ENCODE peak calls at places on chromosomes 3 and 15, in eight cellular contexts. I is heart right ventricle, L is GM12865, H is GM12878, R is upper lobe of right lung, V is H1, Y is HFF-Myc, F is K562. W is an unnamed sample.

GRCh38 chr3:122284486-122284885 is 40.6 kb upstream of the CSTA start:
- DNase-seq in I (no peak), L (no peak), H (no peak), R (no peak), V (no peak), Y (no peak), F (no peak), W (no peak)

GRCh38 chr3:14810795-14811661 is 7.7 kb upstream of the FGD5 start:
- DNase-seq in I (no peak), L (no peak), H (no peak), R (no peak), V (peak; percentile 70), Y (no peak), F (no peak), W (no peak)

GRCh38 chr3:177832862-177833261 is 635.6 kb upstream of the TBL1XR1 start:
- DNase-seq in I (no peak), L (no peak), H (no peak), R (no peak), V (no peak), Y (no peak), F (no peak), W (no peak)

GRCh38 chr15:90807074-90807646 is 61.2 kb upstream of the FURIN start:
- DNase-seq in I (no peak), L (no peak), H (no peak), R (no peak), V (no peak), Y (no peak), F (no peak), W (no peak)

GRCh38 chr3:151402349-151402748 is 17.8 kb upstream of the P2RY12 start:
- DNase-seq in I (no peak), L (no peak), H (no peak), R (no peak), V (no peak), Y (peak; percentile 36), F (no peak), W (no peak)

GRCh38 chr3:82261013-82261412 is 499.6 kb upstream of the GBE1 start:
- DNase-seq in I (no peak), L (no peak), H (no peak), R (no peak), V (no peak), Y (no peak), F (no peak), W (no peak)

GRCh38 chr15:26372712-26373111 is 400.2 kb downstream of the GABRB3 start:
- DNase-seq in I (no peak), L (no peak), H (no peak), R (no peak), V (no peak), Y (no peak), F (no peak), W (no peak)

GRCh38 chr15:41556657-41557056 is 2.4 kb upstream of the TYRO3 start:
- DNase-seq in I (no peak), L (no peak), H (no peak), R (no peak), V (no peak), Y (no peak), F (no peak), W (no peak)

GRCh38 chr15:99126195-99126594 is 21.3 kb downstream of the SYNM start:
- DNase-seq in I (no peak), L (no peak), H (no peak), R (no peak), V (no peak), Y (no peak), F (no peak), W (no peak)

GRCh38 chr3:143653493-143653892 is 194.8 kb downstream of the SLC9A9 start:
- DNase-seq in I (no peak), L (no peak), H (no peak), R (no peak), V (no peak), Y (no peak), F (no peak), W (no peak)

GRCh38 chr3:16769525-16769924 is 115.2 kb upstream of the PLCL2 start:
- DNase-seq in I (no peak), L (no peak), H (no peak), R (no peak), V (no peak), Y (no peak), F (no peak), W (no peak)

GRCh38 chr15:64596701-64597468 is 136.5 kb downstream of the ZNF609 start:
- DNase-seq in I (peak; percentile 12), L (peak; percentile 59), H (no peak), R (no peak), V (no peak), Y (peak; percentile 24), F (peak; percentile 45), W (no peak)

GRCh38 chr3:37542772-37543449 is 318.8 kb upstream of the CTDSPL start:
- DNase-seq in I (no peak), L (no peak), H (no peak), R (no peak), V (no peak), Y (no peak), F (no peak), W (no peak)

GRCh38 chr3:195168009-195168759 is 102.8 kb downstream of the XXYLT1 start:
- DNase-seq in I (no peak), L (no peak), H (no peak), R (peak; percentile 16), V (no peak), Y (no peak), F (no peak), W (no peak)

GRCh38 chr3:195164573-195165263 is 106.2 kb downstream of the XXYLT1 start:
- DNase-seq in I (no peak), L (no peak), H (no peak), R (no peak), V (no peak), Y (no peak), F (peak; percentile 46), W (no peak)

GRCh38 chr3:195163719-195164572 is 107.0 kb downstream of the XXYLT1 start:
- DNase-seq in I (no peak), L (no peak), H (no peak), R (no peak), V (no peak), Y (no peak), F (no peak), W (no peak)

GRCh38 chr3:195165264-195165608 is 105.7 kb downstream of the XXYLT1 start:
- DNase-seq in I (no peak), L (no peak), H (no peak), R (no peak), V (no peak), Y (no peak), F (no peak), W (no peak)

GRCh38 chr3:195165790-195166189 is 105.2 kb downstream of the XXYLT1 start:
- DNase-seq in I (no peak), L (peak; percentile 41), H (no peak), R (no peak), V (no peak), Y (no peak), F (peak; percentile 49), W (no peak)
- TF ChIP-seq CTCF in I (no peak), L (no peak), H (no peak), R (no peak), V (no peak), Y (no peak), F (no peak), W (no peak)

DNA sequence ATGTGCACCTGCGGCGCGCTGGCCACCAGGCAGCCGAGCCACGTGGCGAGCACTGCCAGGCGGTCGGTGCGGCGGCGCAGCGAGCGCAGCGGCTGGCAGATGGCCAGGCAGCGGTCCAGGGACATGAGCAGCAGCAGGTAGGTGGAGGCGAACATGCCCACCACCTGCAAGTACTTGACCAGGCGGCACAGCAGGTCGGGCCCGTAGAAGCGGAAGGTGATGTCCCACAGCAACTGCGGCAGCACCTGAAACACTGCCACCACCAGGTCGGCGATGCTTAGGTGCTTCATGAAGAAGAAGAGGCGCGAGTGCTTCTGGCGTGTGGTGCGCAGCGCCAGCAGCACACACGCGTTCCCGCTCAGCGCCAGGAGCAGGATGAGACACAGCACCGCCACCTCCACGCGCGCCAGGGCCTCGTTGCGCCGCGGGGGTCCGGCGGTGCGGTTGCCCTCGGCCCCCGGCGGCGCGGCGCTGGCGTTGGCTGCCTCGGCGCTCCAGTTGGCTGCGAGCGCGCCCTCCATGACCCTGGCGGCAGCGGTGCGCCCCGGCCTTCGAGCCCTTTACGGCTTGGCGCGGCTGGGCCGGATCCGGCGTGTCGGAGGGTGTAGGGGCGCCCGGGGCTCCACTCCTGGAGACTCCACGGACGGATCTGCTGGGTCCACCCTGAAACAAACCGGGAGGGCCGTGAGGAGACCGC is 1.6 kb downstream of the OXTR start:
- DNase-seq in I (no peak), L (peak; percentile 83), H (no peak), R (no peak), V (peak; percentile 78), Y (no peak), F (no peak), W (no peak)
- H3K4me3 ChIP-seq in I (peak overlapping the region; percentile 46), L (peak overlapping the region; percentile 61), H (peak overlapping the region; percentile 72), R (no peak overlapping the region), V (peak overlapping the region; percentile 20), Y (peak overlapping the region; percentile 47), F (no peak overlapping the region), W (peak overlapping the region; percentile 74)

GRCh38 chr3:9825461-9826040 is 15.5 kb downstream of the TTLL3 start:
- DNase-seq in I (no peak), L (no peak), H (no peak), R (no peak), V (no peak), Y (no peak), F (no peak), W (no peak)

GRCh38 chr3:9828801-9829755 is 14.7 kb downstream of the RPUSD3 start:
- DNase-seq in I (no peak), L (no peak), H (no peak), R (no peak), V (no peak), Y (no peak), F (no peak), W (no peak)

GRCh38 chr3:9831253-9831652 is 12.6 kb downstream of the RPUSD3 start:
- DNase-seq in I (no peak), L (no peak), H (no peak), R (no peak), V (no peak), Y (no peak), F (no peak), W (no peak)

GRCh38 chr3:9826815-9827574 is 16.8 kb downstream of the RPUSD3 start:
- DNase-seq in I (no peak), L (peak; percentile 47), H (no peak), R (no peak), V (peak; percentile 74), Y (no peak), F (no peak), W (no peak)
- TF ChIP-seq CTCF in I (no peak), L (peak; percentile 25), H (peak; percentile 8), R (peak; percentile 16), V (peak; percentile 72), Y (peak; percentile 27), F (peak; percentile 55), W (no peak)

DNA sequence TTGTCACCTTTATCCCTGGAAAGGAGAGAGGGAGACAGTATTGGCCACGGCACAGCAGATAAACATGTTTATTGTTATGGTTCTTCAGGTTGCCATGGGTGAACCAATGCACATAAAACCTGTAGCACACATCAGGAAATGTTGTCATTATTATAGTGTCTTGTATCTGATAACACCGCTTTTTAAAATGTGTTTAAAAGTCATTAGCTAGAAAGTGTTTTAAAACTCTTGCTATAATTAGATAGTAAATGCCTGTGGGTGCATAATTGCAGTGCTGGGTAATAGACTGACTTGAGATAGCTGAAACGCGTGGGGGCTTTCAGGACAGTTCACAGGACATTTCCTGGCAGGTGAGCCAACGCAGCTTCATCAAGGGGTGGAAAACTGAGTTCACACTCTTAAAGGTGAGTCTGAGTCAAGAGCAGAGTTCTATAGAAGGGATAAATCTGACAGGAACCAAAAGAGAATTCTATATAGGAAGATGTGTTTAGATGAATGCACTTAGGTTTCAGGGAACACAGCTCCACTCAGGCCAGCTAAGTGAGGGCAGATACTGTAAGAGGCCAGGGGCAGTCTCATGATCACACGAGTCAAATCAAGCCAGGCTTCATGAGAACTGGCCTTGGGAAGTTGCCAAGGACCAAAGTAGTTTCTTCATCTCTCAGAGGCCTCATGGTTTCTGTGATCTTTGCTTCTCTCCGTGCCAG is 35.6 kb upstream of the PPP4R2 start:
- DNase-seq in I (peak; percentile 77), L (peak; percentile 63), H (no peak), R (no peak), V (no peak), Y (no peak), F (no peak), W (peak; percentile 75)
- H3K4me3 ChIP-seq in I (no peak overlapping the region), L (no peak overlapping the region), H (no peak overlapping the region), R (no peak overlapping the region), V (no peak overlapping the region), Y (no peak overlapping the region), F (no peak overlapping the region), W (no peak overlapping the region)